ENCODE peak calls at places on chromosome 21, in eight cellular contexts. One of them, this sample, is unnamed.
A peak's percentile ranks its signal among the peaks of the same experiment; 100 is the strongest.

GRCh38 chr21:37712204-37712934 is 203.9 kb downstream of the KCNJ6 start:
- DNase-seq in HTR-8/SVneo: peak; percentile 72
- DNase-seq in PC-9: no peak
- DNase-seq in central memory CD4-positive, alpha-beta T cell: no peak
- DNase-seq in NCI-H226: peak; percentile 38
- DNase-seq in IMR-90: peak; percentile 73
- DNase-seq in T follicular helper cell: peak; percentile 3
- DNase-seq in ureter: peak; percentile 70
- DNase-seq in this sample: no peak

GRCh38 chr21:17044696-17045095 is 468.1 kb upstream of the CXADR start:
- DNase-seq in HTR-8/SVneo: no peak
- DNase-seq in PC-9: no peak
- DNase-seq in central memory CD4-positive, alpha-beta T cell: no peak
- DNase-seq in NCI-H226: no peak
- DNase-seq in IMR-90: no peak
- DNase-seq in T follicular helper cell: no peak
- DNase-seq in ureter: no peak
- DNase-seq in this sample: no peak

GRCh38 chr21:19523731-19524130 is 1120.1 kb upstream of the TMPRSS15 start:
- DNase-seq in HTR-8/SVneo: peak; percentile 29
- DNase-seq in PC-9: no peak
- DNase-seq in central memory CD4-positive, alpha-beta T cell: no peak
- DNase-seq in NCI-H226: peak; percentile 50
- DNase-seq in IMR-90: no peak
- DNase-seq in T follicular helper cell: no peak
- DNase-seq in ureter: no peak
- DNase-seq in this sample: no peak

GRCh38 chr21:38811257-38811656 is 5.5 kb downstream of the ETS2 start:
- DNase-seq in HTR-8/SVneo: no peak
- DNase-seq in PC-9: no peak
- DNase-seq in central memory CD4-positive, alpha-beta T cell: no peak
- DNase-seq in NCI-H226: no peak
- DNase-seq in IMR-90: peak; percentile 95
- DNase-seq in T follicular helper cell: no peak
- DNase-seq in ureter: no peak
- DNase-seq in this sample: no peak

GRCh38 chr21:39633770-39634181 is 21.0 kb downstream of the B3GALT5 start:
- DNase-seq in HTR-8/SVneo: peak; percentile 48
- DNase-seq in PC-9: peak; percentile 64
- DNase-seq in central memory CD4-positive, alpha-beta T cell: no peak
- DNase-seq in NCI-H226: peak; percentile 68
- DNase-seq in IMR-90: peak; percentile 92
- DNase-seq in T follicular helper cell: no peak
- DNase-seq in ureter: no peak
- DNase-seq in this sample: no peak

GRCh38 chr21:17793675-17794123 is 25.5 kb downstream of the C21orf91 start:
- DNase-seq in HTR-8/SVneo: no peak
- DNase-seq in PC-9: no peak
- DNase-seq in central memory CD4-positive, alpha-beta T cell: peak; percentile 55
- DNase-seq in NCI-H226: peak; percentile 12
- DNase-seq in IMR-90: peak; percentile 70
- DNase-seq in T follicular helper cell: no peak
- DNase-seq in ureter: no peak
- DNase-seq in this sample: no peak

GRCh38 chr21:43585924-43586411 is 73.3 kb downstream of the HSF2BP start:
- DNase-seq in HTR-8/SVneo: peak; percentile 90
- DNase-seq in PC-9: peak; percentile 98
- DNase-seq in central memory CD4-positive, alpha-beta T cell: no peak
- DNase-seq in NCI-H226: peak; percentile 99
- DNase-seq in IMR-90: peak; percentile 98
- DNase-seq in T follicular helper cell: no peak
- DNase-seq in ureter: peak; percentile 81
- DNase-seq in this sample: no peak

GRCh38 chr21:36693144-36694040 is 5.5 kb upstream of the SIM2 start:
- DNase-seq in HTR-8/SVneo: no peak
- DNase-seq in PC-9: no peak
- DNase-seq in central memory CD4-positive, alpha-beta T cell: no peak
- DNase-seq in NCI-H226: no peak
- DNase-seq in IMR-90: no peak
- DNase-seq in T follicular helper cell: no peak
- DNase-seq in ureter: no peak
- DNase-seq in this sample: no peak

GRCh38 chr21:44507673-44508425 is 32.1 kb downstream of the KRTAP10-1 start:
- DNase-seq in HTR-8/SVneo: no peak
- DNase-seq in PC-9: no peak
- DNase-seq in central memory CD4-positive, alpha-beta T cell: no peak
- DNase-seq in NCI-H226: no peak
- DNase-seq in IMR-90: no peak
- DNase-seq in T follicular helper cell: no peak
- DNase-seq in ureter: no peak
- DNase-seq in this sample: no peak

GRCh38 chr21:28771790-28772501 is 220.7 kb downstream of the LTN1 start:
- DNase-seq in HTR-8/SVneo: peak; percentile 28
- DNase-seq in PC-9: no peak
- DNase-seq in central memory CD4-positive, alpha-beta T cell: no peak
- DNase-seq in NCI-H226: peak; percentile 15
- DNase-seq in IMR-90: peak; percentile 91
- DNase-seq in T follicular helper cell: no peak
- DNase-seq in ureter: no peak
- DNase-seq in this sample: no peak

GRCh38 chr21:42214921-42215320 is 4.0 kb upstream of the ABCG1 start:
- DNase-seq in HTR-8/SVneo: no peak
- DNase-seq in PC-9: no peak
- DNase-seq in central memory CD4-positive, alpha-beta T cell: no peak
- DNase-seq in NCI-H226: no peak
- DNase-seq in IMR-90: no peak
- DNase-seq in T follicular helper cell: no peak
- DNase-seq in ureter: no peak
- DNase-seq in this sample: no peak

GRCh38 chr21:29904359-29905282 is 35.2 kb downstream of the GRIK1 start:
- DNase-seq in HTR-8/SVneo: no peak
- DNase-seq in PC-9: no peak
- DNase-seq in central memory CD4-positive, alpha-beta T cell: no peak
- DNase-seq in NCI-H226: no peak
- DNase-seq in IMR-90: no peak
- DNase-seq in T follicular helper cell: no peak
- DNase-seq in ureter: no peak
- DNase-seq in this sample: no peak

GRCh38 chr21:34126691-34127090 is 53.3 kb downstream of the MRPS6 start:
- DNase-seq in HTR-8/SVneo: no peak
- DNase-seq in PC-9: no peak
- DNase-seq in central memory CD4-positive, alpha-beta T cell: no peak
- DNase-seq in NCI-H226: no peak
- DNase-seq in IMR-90: peak; percentile 85
- DNase-seq in T follicular helper cell: no peak
- DNase-seq in ureter: no peak
- DNase-seq in this sample: no peak

This sample was measured in naive thymus-derived CD8-positive, alpha-beta T cell.